ENCODE peak calls at places on chromosomes 13 and 19, in ten cellular contexts. L, I, J, O, H, E, W, C, K and R are unnamed samples.

GRCh38 chr19:15563325-15563794 is 51.7 kb upstream of the CYP4F8 start:
- DNase-seq in L (no peak), I (peak; percentile 56), J (peak; percentile 26), O (no peak), H (no peak), E (peak; percentile 48), W (peak; percentile 61), C (no peak), K (peak; percentile 47), R (no peak)

GRCh38 chr13:76852991-76853390 is 33.2 kb downstream of the KCTD12 start:
- DNase-seq in L (peak; percentile 91), I (no peak), J (no peak), O (no peak), H (no peak), E (no peak), W (no peak), C (no peak), K (no peak), R (peak; percentile 77)

GRCh38 chr13:91158015-91158390 is 189.5 kb upstream of the MIR17HG start:
- DNase-seq in L (no peak), I (no peak), J (no peak), O (no peak), H (no peak), E (no peak), W (no peak), C (no peak), K (no peak), R (no peak)

GRCh38 chr13:46469064-46469463 is 82.0 kb upstream of the RUBCNL start:
- DNase-seq in L (peak; percentile 47), I (no peak), J (no peak), O (no peak), H (no peak), E (no peak), W (no peak), C (no peak), K (no peak), R (no peak)

GRCh38 chr13:77697208-77698103 is at the start of gene SLAIN1:
- DNase-seq in L (peak; percentile 15), I (peak; percentile 90), J (peak; percentile 87), O (no peak), H (peak; percentile 83), E (peak; percentile 96), W (peak; percentile 86), C (no peak), K (peak; percentile 84), R (no peak)

GRCh38 chr19:16076958-16077611 is 790 bp downstream of the TPM4 start:
- DNase-seq in L (no peak), I (peak; percentile 46), J (peak; percentile 51), O (no peak), H (peak; percentile 82), E (no peak), W (peak; percentile 55), C (no peak), K (peak; percentile 69), R (no peak)

GRCh38 chr13:27466513-27466912 is 16.1 kb upstream of the MTIF3 start:
- DNase-seq in L (no peak), I (no peak), J (no peak), O (no peak), H (peak; percentile 11), E (no peak), W (no peak), C (no peak), K (no peak), R (no peak)

GRCh38 chr13:110509478-110509926 is 52.0 kb downstream of the RAB20 start:
- DNase-seq in L (no peak), I (no peak), J (no peak), O (no peak), H (no peak), E (no peak), W (no peak), C (no peak), K (no peak), R (no peak)

GRCh38 chr19:55137915-55138314 is 11.1 kb downstream of the TNNT1 start:
- DNase-seq in L (no peak), I (no peak), J (no peak), O (no peak), H (no peak), E (no peak), W (no peak), C (no peak), K (no peak), R (no peak)

GRCh38 chr13:51222510-51223283 is 499 bp downstream of the FAM124A start:
- DNase-seq in L (no peak), I (peak; percentile 20), J (no peak), O (no peak), H (no peak), E (no peak), W (no peak), C (no peak), K (no peak), R (no peak)

GRCh38 chr19:8655340-8655709 is 24.9 kb downstream of the NFILZ start:
- DNase-seq in L (no peak), I (no peak), J (no peak), O (no peak), H (no peak), E (no peak), W (no peak), C (no peak), K (no peak), R (no peak)

GRCh38 chr13:40812724-40813445 is 23.5 kb downstream of the SLC25A15 start:
- DNase-seq in L (peak; percentile 17), I (no peak), J (no peak), O (no peak), H (no peak), E (no peak), W (no peak), C (peak; percentile 16), K (no peak), R (peak; percentile 43)

GRCh38 chr19:49488863-49489537 is 1.6 kb downstream of the RPL13A start:
- DNase-seq in L (no peak), I (no peak), J (no peak), O (no peak), H (no peak), E (peak; percentile 16), W (no peak), C (no peak), K (no peak), R (no peak)

GRCh38 chr19:49486710-49487276 is 615 bp upstream of the RPL13A start:
- DNase-seq in L (no peak), I (no peak), J (no peak), O (no peak), H (no peak), E (no peak), W (no peak), C (no peak), K (no peak), R (no peak)

GRCh38 chr19:49488046-49488862 is 846 bp downstream of the RPL13A start:
- DNase-seq in L (no peak), I (no peak), J (no peak), O (no peak), H (no peak), E (no peak), W (no peak), C (no peak), K (no peak), R (no peak)

GRCh38 chr19:49487277-49488045 is at the start of gene RPL13A:
- DNase-seq in L (peak; percentile 93), I (peak; percentile 100), J (peak; percentile 100), O (peak; percentile 93), H (peak; percentile 100), E (peak; percentile 100), W (peak; percentile 100), C (peak; percentile 99), K (peak; percentile 100), R (peak; percentile 94)

DNA sequence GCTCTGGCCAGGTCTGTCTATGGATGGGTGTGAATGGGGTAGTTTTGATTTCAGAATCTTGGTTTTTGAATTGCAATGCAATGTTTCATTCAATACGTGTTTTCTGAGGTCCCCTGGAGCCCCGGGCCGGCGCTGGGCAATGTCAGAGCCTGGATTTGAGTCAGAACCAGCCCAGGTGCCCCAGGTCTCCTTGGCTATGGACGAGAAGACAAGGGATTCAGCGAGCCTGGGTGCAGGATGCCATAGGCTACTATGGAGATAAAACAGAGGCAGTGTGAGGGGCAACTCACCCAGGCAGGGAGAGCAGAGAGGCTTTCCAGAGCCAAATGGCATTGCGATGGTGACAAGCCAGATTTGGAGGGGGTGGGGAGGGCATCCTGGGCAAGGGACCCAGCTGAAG is 1.2 kb upstream of the RPL13A start:
- DNase-seq in L (no peak), I (no peak), J (no peak), O (no peak), H (no peak), E (peak; percentile 21), W (no peak), C (no peak), K (no peak), R (no peak)
- H3K27ac ChIP-seq in L (no peak overlapping the region), I (no peak overlapping the region), J (no peak overlapping the region), O (peak overlapping the region; percentile 85), H (no peak overlapping the region), E (no peak overlapping the region), W (no peak overlapping the region), C (no peak overlapping the region), K (no peak overlapping the region), R (no peak overlapping the region)

GRCh38 chr19:11164879-11165406 is 9.4 kb upstream of the SPC24 start:
- DNase-seq in L (peak; percentile 92), I (peak; percentile 30), J (no peak), O (no peak), H (peak; percentile 91), E (no peak), W (peak; percentile 65), C (no peak), K (peak; percentile 80), R (no peak)
- H3K27ac ChIP-seq in L (peak overlapping the region; percentile 61), I (no peak overlapping the region), J (no peak overlapping the region), O (no peak overlapping the region), H (peak overlapping the region; percentile 82), E (no peak overlapping the region), W (peak overlapping the region; percentile 63), C (peak overlapping the region; percentile 61), K (peak overlapping the region; percentile 80), R (no peak overlapping the region)

DNA sequence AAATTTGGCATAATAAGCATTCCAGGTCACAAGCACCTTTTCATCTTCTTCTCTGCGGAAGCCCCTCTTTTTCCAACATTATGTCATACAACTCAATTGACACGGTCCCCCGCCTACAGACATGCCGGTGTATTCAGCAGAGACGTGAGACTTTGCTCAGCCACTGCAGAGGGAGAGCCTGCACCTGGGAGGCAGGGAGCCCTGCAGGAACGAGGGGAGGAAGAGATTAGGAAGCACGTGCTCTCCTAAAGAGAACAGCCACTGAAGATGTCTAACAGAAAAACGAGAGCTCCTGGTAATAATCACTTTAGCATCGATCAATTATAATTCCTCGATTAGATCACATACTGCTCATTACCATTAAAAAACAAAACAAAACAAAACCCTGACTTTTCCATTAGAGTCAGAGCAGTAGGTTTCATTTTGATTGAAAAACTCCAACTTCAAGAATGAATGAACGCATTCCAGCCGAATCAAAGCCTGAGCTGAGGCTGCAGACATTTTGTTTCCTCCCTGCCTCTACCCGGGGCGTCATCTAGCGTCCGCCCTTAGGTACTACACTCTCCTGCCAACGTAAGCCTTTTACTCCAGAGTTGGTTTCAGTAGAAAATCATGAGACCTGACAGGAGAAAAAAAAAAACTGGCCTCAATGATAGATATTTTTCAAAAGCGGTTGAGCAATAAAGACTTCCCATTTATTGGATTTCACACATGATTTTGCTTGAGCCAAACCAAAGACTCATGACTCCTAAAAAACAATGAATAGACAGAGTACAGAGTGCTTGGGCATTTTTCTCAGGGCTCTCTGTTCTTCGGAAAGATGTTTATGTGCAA is 194.5 kb downstream of the KATNAL1 start:
- DNase-seq in L (peak; percentile 70), I (peak; percentile 82), J (peak; percentile 85), O (peak; percentile 62), H (peak; percentile 87), E (peak; percentile 81), W (peak; percentile 85), C (peak; percentile 66), K (peak; percentile 77), R (peak; percentile 39)
- H3K27ac ChIP-seq in L (no peak overlapping the region), I (peak overlapping the region; percentile 43), J (peak overlapping the region; percentile 91), O (no peak overlapping the region), H (peak overlapping the region; percentile 89), E (no peak overlapping the region), W (no peak overlapping the region), C (no peak overlapping the region), K (no peak overlapping the region), R (no peak overlapping the region)

GRCh38 chr13:36362251-36362650 is 16.1 kb upstream of the SPART start:
- DNase-seq in L (peak; percentile 90), I (no peak), J (no peak), O (no peak), H (no peak), E (no peak), W (no peak), C (peak; percentile 38), K (no peak), R (peak; percentile 68)
- H3K27ac ChIP-seq in L (peak overlapping the region; percentile 43), I (no peak overlapping the region), J (no peak overlapping the region), O (no peak overlapping the region), H (peak overlapping the region; percentile 67), E (no peak overlapping the region), W (no peak overlapping the region), C (no peak overlapping the region), K (no peak overlapping the region), R (no peak overlapping the region)